ENCODE peak calls at places on chromosomes 6 and 20, in nine cellular contexts. R, K, N, L, A, O, T, S and D are unnamed samples.
A peak's percentile ranks its signal among the peaks of the same experiment; 100 is the strongest.

GRCh38 chr6:111566873-111567517 is 38.7 kb downstream of the TRAF3IP2 start:
- DNase-seq in R (no peak), O (peak; percentile 88), L (peak; percentile 61), N (no peak), S (no peak), T (no peak), K (no peak), A (no peak), D (peak; percentile 38)

GRCh38 chr6:41306187-41306854 is 19.8 kb upstream of the TREM1 start:
- DNase-seq in S (peak; percentile 59), R (peak; percentile 21), N (no peak), L (peak; percentile 58), K (peak; percentile 22), T (no peak), O (peak; percentile 59), A (peak; percentile 13), D (no peak)

GRCh38 chr6:23420659-23421350 is 705.2 kb upstream of the NRSN1 start:
- DNase-seq in K (no peak), O (no peak), T (no peak), R (no peak), N (no peak), S (no peak), A (no peak), L (no peak), D (no peak)

GRCh38 chr6:37648465-37649330 is 49.0 kb downstream of the MDGA1 start:
- DNase-seq in T (no peak), A (peak; percentile 29), S (no peak), L (no peak), O (no peak), R (no peak), K (no peak), N (no peak), D (no peak)

GRCh38 chr6:82076855-82077254 is 170.7 kb downstream of the IBTK start:
- DNase-seq in A (no peak), R (no peak), S (peak; percentile 45), K (no peak), O (no peak), N (no peak), L (no peak), T (no peak), D (no peak)

GRCh38 chr20:2610941-2611720 is 41.3 kb upstream of the NOP56 start:
- DNase-seq in T (no peak), A (no peak), O (peak; percentile 45), L (no peak), K (no peak), N (no peak), R (no peak), S (no peak), D (no peak)

GRCh38 chr20:24697411-24697810 is 228.0 kb downstream of the SYNDIG1 start:
- DNase-seq in T (no peak), L (no peak), K (no peak), A (no peak), R (no peak), O (no peak), S (no peak), N (no peak), D (peak; percentile 28)

GRCh38 chr6:170048615-170049256 is 242.1 kb downstream of the DLL1 start:
- DNase-seq in O (no peak), N (no peak), S (no peak), R (no peak), L (no peak), K (no peak), T (no peak), A (no peak), D (peak; percentile 61)

GRCh38 chr6:156866181-156866862 is 89.1 kb downstream of the ARID1B start:
- DNase-seq in T (no peak), K (no peak), O (no peak), S (no peak), R (no peak), N (no peak), L (no peak), A (no peak), D (no peak)

GRCh38 chr20:62737971-62738881 is 29.6 kb downstream of the NTSR1 start:
- DNase-seq in O (no peak), T (no peak), L (no peak), N (no peak), K (peak; percentile 45), S (no peak), A (no peak), R (no peak), D (no peak)

GRCh38 chr20:33559212-33559611 is 69.3 kb downstream of the CBFA2T2 start:
- DNase-seq in K (no peak), O (no peak), T (no peak), S (no peak), N (no peak), R (no peak), L (no peak), A (no peak), D (no peak)

GRCh38 chr6:129501401-129502051 is 208.5 kb downstream of the ARHGAP18 start:
- DNase-seq in K (peak; percentile 93), R (peak; percentile 97), T (peak; percentile 30), L (no peak), S (peak; percentile 95), N (no peak), O (no peak), A (no peak), D (peak; percentile 80)

GRCh38 chr6:8905647-8906231 is 470.4 kb upstream of the SLC35B3 start:
- DNase-seq in O (no peak), N (no peak), S (no peak), K (no peak), A (no peak), T (no peak), R (no peak), L (no peak), D (no peak)